ENCODE peak calls at places on chromosomes 6 and 20, in seven cellular contexts. J is AG04450, K is left cardiac atrium, O is fibroblast of mammary gland, W is fibroblast of pulmonary artery, H is NCI-H2081, P is substantia nigra. Y is an unnamed sample.

GRCh38 chr6:11424395-11425050 is 113.0 kb upstream of the TMEM170B start:
- DNase-seq in J (no peak), K (no peak), O (no peak), W (no peak), H (no peak), P (no peak), Y (no peak)

GRCh38 chr20:37323985-37324384 is 22.0 kb upstream of the SRC start:
- DNase-seq in J (peak; percentile 72), K (no peak), O (peak; percentile 82), W (peak; percentile 72), H (no peak), P (no peak), Y (no peak)

GRCh38 chr20:43778375-43778774 is 51.6 kb upstream of the GTSF1L start:
- DNase-seq in J (no peak), K (no peak), O (no peak), W (peak; percentile 13), H (no peak), P (no peak), Y (no peak)

GRCh38 chr6:26026833-26027490 is 60.3 kb upstream of the HFE start:
- DNase-seq in J (peak; percentile 73), K (peak; percentile 91), O (peak; percentile 96), W (peak; percentile 96), H (peak; percentile 92), P (peak; percentile 78), Y (peak; percentile 73)

GRCh38 chr20:12410783-12411182 is 493.1 kb downstream of the BTBD3 start:
- DNase-seq in J (no peak), K (no peak), O (no peak), W (no peak), H (no peak), P (no peak), Y (no peak)

GRCh38 chr6:161254754-161255253 is 19.1 kb downstream of the AGPAT4 start:
- DNase-seq in J (no peak), K (no peak), O (peak; percentile 38), W (peak; percentile 56), H (no peak), P (no peak), Y (no peak)

GRCh38 chr6:134920422-134920821 is 29.5 kb downstream of the ALDH8A1 start:
- DNase-seq in J (no peak), K (no peak), O (no peak), W (no peak), H (no peak), P (no peak), Y (no peak)

GRCh38 chr6:118350881-118351430 is 197.1 kb upstream of the PLN start:
- DNase-seq in J (peak; percentile 82), K (no peak), O (peak; percentile 36), W (no peak), H (peak; percentile 25), P (no peak), Y (no peak)

GRCh38 chr20:3785240-3786125 is 1.1 kb downstream of the CENPB start:
- DNase-seq in J (no peak), K (no peak), O (no peak), W (no peak), H (no peak), P (no peak), Y (no peak)

GRCh38 chr6:134741193-134741521 is 208.7 kb downstream of the ALDH8A1 start:
- DNase-seq in J (no peak), K (no peak), O (no peak), W (no peak), H (no peak), P (peak; percentile 39), Y (no peak)

GRCh38 chr6:166307082-166307980 is 861 bp downstream of the PRR18 start:
- DNase-seq in J (no peak), K (no peak), O (peak; percentile 4), W (no peak), H (no peak), P (no peak), Y (peak; percentile 13)

GRCh38 chr20:24769878-24770627 is 179.0 kb upstream of the CST7 start:
- DNase-seq in J (no peak), K (no peak), O (no peak), W (no peak), H (no peak), P (no peak), Y (no peak)

GRCh38 chr6:42781546-42781810 is 374 bp upstream of the BICRAL start:
- DNase-seq in J (no peak), K (no peak), O (peak; percentile 39), W (peak; percentile 34), H (no peak), P (no peak), Y (no peak)

GRCh38 chr6:42306439-42307140 is 88.9 kb upstream of the MRPS10 start:
- DNase-seq in J (no peak), K (no peak), O (no peak), W (no peak), H (no peak), P (no peak), Y (no peak)

GRCh38 chr6:155248021-155249001 is 15.5 kb upstream of the CLDN20 start:
- DNase-seq in J (peak; percentile 62), K (peak; percentile 40), O (peak; percentile 80), W (peak; percentile 78), H (peak; percentile 12), P (peak; percentile 42), Y (peak; percentile 66)

GRCh38 chr20:3406481-3407425 is 716 bp downstream of the DNAAF9 start:
- DNase-seq in J (no peak), K (peak; percentile 69), O (peak; percentile 83), W (peak; percentile 51), H (no peak), P (peak; percentile 69), Y (peak; percentile 8)

GRCh38 chr6:168532070-168532469 is 91.1 kb downstream of the SMOC2 start:
- DNase-seq in J (no peak), K (no peak), O (no peak), W (no peak), H (no peak), P (no peak), Y (no peak)

GRCh38 chr6:100078509-100078908 is 84.5 kb upstream of the MCHR2 start:
- DNase-seq in J (no peak), K (no peak), O (peak; percentile 41), W (peak; percentile 24), H (peak; percentile 1), P (no peak), Y (no peak)

GRCh38 chr20:17227669-17228623 is 1.1 kb downstream of the PCSK2 start:
- DNase-seq in J (no peak), K (no peak), O (no peak), W (no peak), H (peak; percentile 38), P (no peak), Y (no peak)

GRCh38 chr6:90399970-90400369 is 103.3 kb upstream of the BACH2 start:
- DNase-seq in J (no peak), K (no peak), O (no peak), W (no peak), H (no peak), P (no peak), Y (no peak)

GRCh38 chr6:158799051-158799792 is 19.9 kb downstream of the EZR start:
- DNase-seq in J (no peak), K (no peak), O (peak; percentile 33), W (peak; percentile 59), H (peak; percentile 21), P (no peak), Y (no peak)

GRCh38 chr6:125014157-125014957 is 52.1 kb downstream of the RNF217 start:
- DNase-seq in J (peak; percentile 59), K (no peak), O (peak; percentile 61), W (peak; percentile 90), H (no peak), P (no peak), Y (no peak)

GRCh38 chr20:17992224-17992637 is 23.4 kb downstream of the MGME1 start:
- DNase-seq in J (no peak), K (no peak), O (no peak), W (no peak), H (no peak), P (no peak), Y (no peak)

GRCh38 chr6:37700266-37700973 is 2.7 kb upstream of the MDGA1 start:
- DNase-seq in J (no peak), K (no peak), O (no peak), W (no peak), H (no peak), P (no peak), Y (no peak)

GRCh38 chr20:46040902-46041535 is 12.0 kb downstream of the SLC12A5 start:
- DNase-seq in J (no peak), K (no peak), O (peak; percentile 25), W (peak; percentile 53), H (no peak), P (no peak), Y (peak; percentile 47)

GRCh38 chr6:102686461-102686860 is 1293.0 kb downstream of the GRIK2 start:
- DNase-seq in J (no peak), K (no peak), O (no peak), W (no peak), H (no peak), P (no peak), Y (no peak)

GRCh38 chr20:63577317-63577894 is 3.4 kb upstream of the HELZ2 start:
- DNase-seq in J (no peak), K (peak; percentile 72), O (no peak), W (no peak), H (no peak), P (peak; percentile 45), Y (no peak)

GRCh38 chr20:63521602-63522001 is 1.0 kb downstream of the PPDPF start:
- DNase-seq in J (no peak), K (peak; percentile 25), O (no peak), W (no peak), H (no peak), P (no peak), Y (no peak)

GRCh38 chr6:21201673-21202430 is 391.7 kb upstream of the SOX4 start:
- DNase-seq in J (no peak), K (no peak), O (no peak), W (no peak), H (peak; percentile 95), P (no peak), Y (no peak)

GRCh38 chr6:165231581-165232276 is 77.7 kb downstream of the C6orf118 start:
- DNase-seq in J (no peak), K (no peak), O (peak; percentile 65), W (peak; percentile 69), H (no peak), P (peak; percentile 63), Y (no peak)

GRCh38 chr20:38152175-38153010 is 12.7 kb downstream of the TGM2 start:
- DNase-seq in J (no peak), K (peak; percentile 96), O (peak; percentile 39), W (peak; percentile 70), H (no peak), P (peak; percentile 50), Y (peak; percentile 33)

GRCh38 chr6:161435426-161436065 is 161.7 kb upstream of the AGPAT4 start:
- DNase-seq in J (no peak), K (no peak), O (peak; percentile 60), W (peak; percentile 52), H (no peak), P (no peak), Y (no peak)

Y was measured in germinal center.